ENCODE peak calls at places on chromosomes 12 and 14, in seven cellular contexts. One of them, this sample, is unnamed.
A peak's percentile ranks its signal among the peaks of the same experiment; 100 is the strongest.

GRCh38 chr12:15778126-15778525 is 11.1 kb downstream of the EPS8 start:
- DNase-seq in HS-27A: no peak
- DNase-seq in central memory CD4-positive, alpha-beta T cell: no peak
- DNase-seq in effector memory CD8-positive, alpha-beta T cell: no peak
- DNase-seq in iris pigment epithelial cell: peak; percentile 59
- DNase-seq in left ventricle myocardium inferior: no peak
- DNase-seq in GM23338: no peak
- DNase-seq in this sample: no peak

GRCh38 chr12:29160230-29160629 is 11.2 kb downstream of the FAR2 start:
- DNase-seq in HS-27A: no peak
- DNase-seq in central memory CD4-positive, alpha-beta T cell: peak; percentile 15
- DNase-seq in GM23338: no peak
- DNase-seq in iris pigment epithelial cell: no peak
- DNase-seq in left ventricle myocardium inferior: no peak
- DNase-seq in effector memory CD8-positive, alpha-beta T cell: no peak
- DNase-seq in this sample: no peak

GRCh38 chr12:57031228-57031670 is 14.9 kb upstream of the TAC3 start:
- DNase-seq in left ventricle myocardium inferior: no peak
- DNase-seq in iris pigment epithelial cell: no peak
- DNase-seq in GM23338: peak; percentile 31
- DNase-seq in effector memory CD8-positive, alpha-beta T cell: no peak
- DNase-seq in HS-27A: no peak
- DNase-seq in central memory CD4-positive, alpha-beta T cell: peak; percentile 10
- DNase-seq in this sample: peak; percentile 9

GRCh38 chr14:103522649-103523582 is at the start of gene CKB:
- DNase-seq in central memory CD4-positive, alpha-beta T cell: no peak
- DNase-seq in effector memory CD8-positive, alpha-beta T cell: no peak
- DNase-seq in HS-27A: no peak
- DNase-seq in left ventricle myocardium inferior: peak; percentile 75
- DNase-seq in iris pigment epithelial cell: peak; percentile 58
- DNase-seq in GM23338: peak; percentile 92
- DNase-seq in this sample: peak; percentile 81

GRCh38 chr12:94873368-94874085 is 130.0 kb downstream of the NDUFA12 start:
- DNase-seq in HS-27A: no peak
- DNase-seq in central memory CD4-positive, alpha-beta T cell: no peak
- DNase-seq in left ventricle myocardium inferior: peak; percentile 16
- DNase-seq in effector memory CD8-positive, alpha-beta T cell: no peak
- DNase-seq in GM23338: peak; percentile 73
- DNase-seq in iris pigment epithelial cell: peak; percentile 35
- DNase-seq in this sample: peak; percentile 28

GRCh38 chr14:76950043-76951020 is 78.2 kb downstream of the IRF2BPL start:
- DNase-seq in iris pigment epithelial cell: peak; percentile 53
- DNase-seq in central memory CD4-positive, alpha-beta T cell: no peak
- DNase-seq in left ventricle myocardium inferior: no peak
- DNase-seq in HS-27A: no peak
- DNase-seq in GM23338: no peak
- DNase-seq in effector memory CD8-positive, alpha-beta T cell: no peak
- DNase-seq in this sample: no peak

GRCh38 chr14:70186826-70187483 is 1.8 kb downstream of the SLC8A3 start:
- DNase-seq in HS-27A: no peak
- DNase-seq in central memory CD4-positive, alpha-beta T cell: no peak
- DNase-seq in left ventricle myocardium inferior: no peak
- DNase-seq in GM23338: peak; percentile 81
- DNase-seq in iris pigment epithelial cell: peak; percentile 12
- DNase-seq in effector memory CD8-positive, alpha-beta T cell: no peak
- DNase-seq in this sample: no peak

GRCh38 chr14:33894339-33894738 is 56.5 kb downstream of the EGLN3 start:
- DNase-seq in effector memory CD8-positive, alpha-beta T cell: no peak
- DNase-seq in GM23338: no peak
- DNase-seq in central memory CD4-positive, alpha-beta T cell: no peak
- DNase-seq in HS-27A: no peak
- DNase-seq in left ventricle myocardium inferior: no peak
- DNase-seq in iris pigment epithelial cell: no peak
- DNase-seq in this sample: no peak

GRCh38 chr12:11657511-11657910 is 8.0 kb downstream of the ETV6 start:
- DNase-seq in central memory CD4-positive, alpha-beta T cell: no peak
- DNase-seq in HS-27A: no peak
- DNase-seq in left ventricle myocardium inferior: no peak
- DNase-seq in GM23338: no peak
- DNase-seq in iris pigment epithelial cell: no peak
- DNase-seq in effector memory CD8-positive, alpha-beta T cell: no peak
- DNase-seq in this sample: no peak

GRCh38 chr12:132355742-132356681 is 26.6 kb upstream of the GALNT9 start:
- DNase-seq in central memory CD4-positive, alpha-beta T cell: no peak
- DNase-seq in GM23338: no peak
- DNase-seq in effector memory CD8-positive, alpha-beta T cell: no peak
- DNase-seq in left ventricle myocardium inferior: no peak
- DNase-seq in iris pigment epithelial cell: no peak
- DNase-seq in HS-27A: no peak
- DNase-seq in this sample: no peak

GRCh38 chr12:19131020-19131431 is 1.5 kb downstream of the PLEKHA5 start:
- DNase-seq in left ventricle myocardium inferior: no peak
- DNase-seq in effector memory CD8-positive, alpha-beta T cell: no peak
- DNase-seq in central memory CD4-positive, alpha-beta T cell: no peak
- DNase-seq in HS-27A: no peak
- DNase-seq in iris pigment epithelial cell: peak; percentile 62
- DNase-seq in GM23338: peak; percentile 62
- DNase-seq in this sample: peak; percentile 84

GRCh38 chr12:7498832-7499231 is 4.7 kb downstream of the CD163 start:
- DNase-seq in HS-27A: peak; percentile 86
- DNase-seq in left ventricle myocardium inferior: no peak
- DNase-seq in central memory CD4-positive, alpha-beta T cell: no peak
- DNase-seq in iris pigment epithelial cell: peak; percentile 63
- DNase-seq in effector memory CD8-positive, alpha-beta T cell: no peak
- DNase-seq in GM23338: no peak
- DNase-seq in this sample: no peak

GRCh38 chr12:121190523-121191031 is 19.4 kb upstream of the P2RX4 start:
- DNase-seq in iris pigment epithelial cell: peak; percentile 98
- DNase-seq in HS-27A: peak; percentile 91
- DNase-seq in effector memory CD8-positive, alpha-beta T cell: no peak
- DNase-seq in left ventricle myocardium inferior: no peak
- DNase-seq in GM23338: peak; percentile 34
- DNase-seq in central memory CD4-positive, alpha-beta T cell: no peak
- DNase-seq in this sample: peak; percentile 13

GRCh38 chr12:32533971-32534590 is 134.7 kb downstream of the FGD4 start:
- DNase-seq in HS-27A: peak; percentile 98
- DNase-seq in effector memory CD8-positive, alpha-beta T cell: no peak
- DNase-seq in iris pigment epithelial cell: peak; percentile 99
- DNase-seq in GM23338: peak; percentile 52
- DNase-seq in left ventricle myocardium inferior: peak; percentile 31
- DNase-seq in central memory CD4-positive, alpha-beta T cell: no peak
- DNase-seq in this sample: peak; percentile 37